ENCODE peak calls at places on chromosome 21, in nine cellular contexts. One of them, this sample, is unnamed.

GRCh38 chr21:41717573-41718330 is 49.1 kb downstream of the RIPK4 start:
- DNase-seq in prostate gland: no peak
- DNase-seq in suprapubic skin: no peak
- DNase-seq in stomach: no peak
- DNase-seq in endothelial cell of umbilical vein: no peak
- DNase-seq in K562: no peak
- DNase-seq in GM23338: no peak
- DNase-seq in sigmoid colon: no peak
- DNase-seq in spleen: no peak
- DNase-seq in this sample: no peak

GRCh38 chr21:28633803-28634572 is 358.7 kb downstream of the LTN1 start:
- DNase-seq in GM23338: no peak
- DNase-seq in spleen: no peak
- DNase-seq in K562: no peak
- DNase-seq in sigmoid colon: no peak
- DNase-seq in stomach: no peak
- DNase-seq in suprapubic skin: no peak
- DNase-seq in endothelial cell of umbilical vein: peak; percentile 94
- DNase-seq in prostate gland: no peak
- DNase-seq in this sample: no peak

GRCh38 chr21:15552914-15553491 is 176.8 kb upstream of the USP25 start:
- DNase-seq in stomach: no peak
- DNase-seq in sigmoid colon: no peak
- DNase-seq in endothelial cell of umbilical vein: no peak
- DNase-seq in prostate gland: no peak
- DNase-seq in GM23338: peak; percentile 45
- DNase-seq in suprapubic skin: no peak
- DNase-seq in K562: no peak
- DNase-seq in spleen: no peak
- DNase-seq in this sample: no peak

GRCh38 chr21:27511241-27511640 is 544.4 kb upstream of the ADAMTS5 start:
- DNase-seq in stomach: no peak
- DNase-seq in K562: no peak
- DNase-seq in endothelial cell of umbilical vein: no peak
- DNase-seq in GM23338: no peak
- DNase-seq in spleen: no peak
- DNase-seq in prostate gland: no peak
- DNase-seq in sigmoid colon: no peak
- DNase-seq in suprapubic skin: no peak
- DNase-seq in this sample: no peak

GRCh38 chr21:41709965-41710822 is 56.7 kb downstream of the RIPK4 start:
- DNase-seq in endothelial cell of umbilical vein: no peak
- DNase-seq in sigmoid colon: no peak
- DNase-seq in suprapubic skin: no peak
- DNase-seq in GM23338: no peak
- DNase-seq in stomach: peak; percentile 60
- DNase-seq in spleen: no peak
- DNase-seq in K562: no peak
- DNase-seq in prostate gland: no peak
- DNase-seq in this sample: no peak

GRCh38 chr21:46392921-46393320 is 65.8 kb upstream of the DIP2A start:
- DNase-seq in stomach: no peak
- DNase-seq in GM23338: no peak
- DNase-seq in sigmoid colon: peak; percentile 81
- DNase-seq in endothelial cell of umbilical vein: no peak
- DNase-seq in K562: no peak
- DNase-seq in suprapubic skin: no peak
- DNase-seq in spleen: no peak
- DNase-seq in prostate gland: no peak
- DNase-seq in this sample: peak; percentile 13

GRCh38 chr21:46195595-46196195 is 11.4 kb upstream of the SPATC1L start:
- DNase-seq in GM23338: no peak
- DNase-seq in suprapubic skin: peak; percentile 45
- DNase-seq in stomach: peak; percentile 13
- DNase-seq in endothelial cell of umbilical vein: no peak
- DNase-seq in spleen: no peak
- DNase-seq in prostate gland: no peak
- DNase-seq in sigmoid colon: peak; percentile 39
- DNase-seq in K562: no peak
- DNase-seq in this sample: no peak

GRCh38 chr21:23874271-23874670 is 1733.0 kb downstream of the MRPL39 start:
- DNase-seq in stomach: no peak
- DNase-seq in spleen: no peak
- DNase-seq in sigmoid colon: no peak
- DNase-seq in prostate gland: no peak
- DNase-seq in K562: no peak
- DNase-seq in endothelial cell of umbilical vein: no peak
- DNase-seq in GM23338: no peak
- DNase-seq in suprapubic skin: no peak
- DNase-seq in this sample: no peak

GRCh38 chr21:46189213-46189958 is 5.1 kb upstream of the SPATC1L start:
- DNase-seq in GM23338: no peak
- DNase-seq in K562: peak; percentile 63
- DNase-seq in endothelial cell of umbilical vein: peak; percentile 14
- DNase-seq in suprapubic skin: peak; percentile 69
- DNase-seq in sigmoid colon: peak; percentile 65
- DNase-seq in spleen: no peak
- DNase-seq in stomach: no peak
- DNase-seq in prostate gland: peak; percentile 62
- DNase-seq in this sample: no peak

GRCh38 chr21:40351006-40351405 is 483.8 kb downstream of the PCP4 start:
- DNase-seq in GM23338: no peak
- DNase-seq in spleen: no peak
- DNase-seq in endothelial cell of umbilical vein: no peak
- DNase-seq in stomach: no peak
- DNase-seq in prostate gland: peak; percentile 38
- DNase-seq in suprapubic skin: no peak
- DNase-seq in K562: no peak
- DNase-seq in sigmoid colon: no peak
- DNase-seq in this sample: no peak

GRCh38 chr21:16079830-16080229 is 350.0 kb downstream of the USP25 start:
- DNase-seq in prostate gland: peak; percentile 42
- DNase-seq in suprapubic skin: no peak
- DNase-seq in stomach: no peak
- DNase-seq in GM23338: no peak
- DNase-seq in endothelial cell of umbilical vein: no peak
- DNase-seq in K562: no peak
- DNase-seq in spleen: no peak
- DNase-seq in sigmoid colon: no peak
- DNase-seq in this sample: no peak

GRCh38 chr21:37896788-37897187 is 19.5 kb downstream of the KCNJ6 start:
- DNase-seq in suprapubic skin: no peak
- DNase-seq in endothelial cell of umbilical vein: no peak
- DNase-seq in prostate gland: no peak
- DNase-seq in stomach: no peak
- DNase-seq in spleen: no peak
- DNase-seq in K562: no peak
- DNase-seq in GM23338: no peak
- DNase-seq in sigmoid colon: no peak
- DNase-seq in this sample: no peak

GRCh38 chr21:46562472-46562871 is 42.4 kb downstream of the S100B start:
- DNase-seq in stomach: no peak
- DNase-seq in sigmoid colon: no peak
- DNase-seq in K562: peak; percentile 5
- DNase-seq in suprapubic skin: no peak
- DNase-seq in GM23338: no peak
- DNase-seq in endothelial cell of umbilical vein: no peak
- DNase-seq in spleen: no peak
- DNase-seq in prostate gland: no peak
- DNase-seq in this sample: no peak

GRCh38 chr21:14542638-14543037 is 3.5 kb downstream of the SAMSN1 start:
- DNase-seq in K562: no peak
- DNase-seq in suprapubic skin: no peak
- DNase-seq in stomach: no peak
- DNase-seq in sigmoid colon: no peak
- DNase-seq in GM23338: no peak
- DNase-seq in spleen: no peak
- DNase-seq in endothelial cell of umbilical vein: no peak
- DNase-seq in prostate gland: no peak
- DNase-seq in this sample: no peak

GRCh38 chr21:16709866-16710550 is 802.8 kb upstream of the CXADR start:
- DNase-seq in sigmoid colon: peak; percentile 71
- DNase-seq in spleen: no peak
- DNase-seq in prostate gland: no peak
- DNase-seq in GM23338: peak; percentile 30
- DNase-seq in stomach: no peak
- DNase-seq in K562: no peak
- DNase-seq in endothelial cell of umbilical vein: no peak
- DNase-seq in suprapubic skin: no peak
- DNase-seq in this sample: no peak

GRCh38 chr21:42308914-42309752 is 6.1 kb downstream of the TFF3 start:
- DNase-seq in K562: peak; percentile 39
- DNase-seq in prostate gland: no peak
- DNase-seq in spleen: no peak
- DNase-seq in stomach: peak; percentile 49
- DNase-seq in sigmoid colon: peak; percentile 14
- DNase-seq in endothelial cell of umbilical vein: no peak
- DNase-seq in GM23338: no peak
- DNase-seq in suprapubic skin: peak; percentile 56
- DNase-seq in this sample: no peak

DNA sequence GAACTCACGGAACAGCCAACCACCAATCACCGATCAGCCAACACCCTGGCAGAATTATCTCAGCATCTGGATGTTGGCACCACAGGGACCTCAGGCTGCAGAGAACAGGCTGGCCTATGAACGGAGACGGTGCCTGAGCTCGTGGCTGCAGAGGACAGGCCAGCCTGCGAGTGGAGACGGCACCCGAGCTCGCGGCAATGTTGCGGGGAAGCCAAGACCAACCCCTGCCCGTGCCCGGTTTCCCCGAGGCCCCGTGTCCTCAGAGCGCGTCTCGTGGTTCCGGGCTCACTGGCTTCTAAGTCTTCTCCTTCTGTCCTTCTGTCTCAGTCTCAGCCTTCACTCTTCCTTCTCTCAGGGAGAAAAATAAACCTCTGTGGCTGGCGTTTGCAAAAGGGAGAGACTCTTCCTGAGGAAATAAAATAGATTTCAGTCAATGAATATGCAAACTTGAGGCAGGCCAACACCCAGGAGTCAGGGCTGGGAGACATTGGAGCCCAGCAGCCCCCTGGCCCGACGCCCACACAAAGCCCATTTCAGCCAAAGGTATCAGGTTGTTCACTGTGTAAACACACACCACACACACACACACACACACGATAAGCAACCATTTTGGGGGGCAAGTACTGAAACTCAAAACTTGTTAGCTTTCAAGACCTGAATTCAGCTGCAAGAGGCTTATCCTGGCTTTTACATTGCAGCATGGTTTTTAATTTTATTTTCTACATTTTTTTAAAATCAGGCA is 67.7 kb downstream of the SIK1 start:
- DNase-seq in K562: no peak
- DNase-seq in sigmoid colon: no peak
- DNase-seq in spleen: no peak
- DNase-seq in stomach: no peak
- DNase-seq in suprapubic skin: no peak
- DNase-seq in prostate gland: no peak
- DNase-seq in GM23338: no peak
- DNase-seq in endothelial cell of umbilical vein: no peak
- DNase-seq in this sample: no peak
- H3K4me1 ChIP-seq in K562: no peaks in the 10 kb centered on the region
- H3K4me1 ChIP-seq in sigmoid colon: no peaks in the 10 kb centered on the region
- H3K4me1 ChIP-seq in spleen: peaks cover 27% of the 10 kb centered on the region
- H3K4me1 ChIP-seq in stomach: peaks cover 10% of the 10 kb centered on the region
- H3K4me1 ChIP-seq in suprapubic skin: peaks cover 52% of the 10 kb centered on the region
- H3K4me1 ChIP-seq in prostate gland: no peaks in the 10 kb centered on the region
- H3K4me1 ChIP-seq in GM23338: no peaks in the 10 kb centered on the region
- H3K4me1 ChIP-seq in endothelial cell of umbilical vein: peaks cover 8% of the 10 kb centered on the region
- H3K4me1 ChIP-seq in this sample: peaks cover 11% of the 10 kb centered on the region

DNA sequence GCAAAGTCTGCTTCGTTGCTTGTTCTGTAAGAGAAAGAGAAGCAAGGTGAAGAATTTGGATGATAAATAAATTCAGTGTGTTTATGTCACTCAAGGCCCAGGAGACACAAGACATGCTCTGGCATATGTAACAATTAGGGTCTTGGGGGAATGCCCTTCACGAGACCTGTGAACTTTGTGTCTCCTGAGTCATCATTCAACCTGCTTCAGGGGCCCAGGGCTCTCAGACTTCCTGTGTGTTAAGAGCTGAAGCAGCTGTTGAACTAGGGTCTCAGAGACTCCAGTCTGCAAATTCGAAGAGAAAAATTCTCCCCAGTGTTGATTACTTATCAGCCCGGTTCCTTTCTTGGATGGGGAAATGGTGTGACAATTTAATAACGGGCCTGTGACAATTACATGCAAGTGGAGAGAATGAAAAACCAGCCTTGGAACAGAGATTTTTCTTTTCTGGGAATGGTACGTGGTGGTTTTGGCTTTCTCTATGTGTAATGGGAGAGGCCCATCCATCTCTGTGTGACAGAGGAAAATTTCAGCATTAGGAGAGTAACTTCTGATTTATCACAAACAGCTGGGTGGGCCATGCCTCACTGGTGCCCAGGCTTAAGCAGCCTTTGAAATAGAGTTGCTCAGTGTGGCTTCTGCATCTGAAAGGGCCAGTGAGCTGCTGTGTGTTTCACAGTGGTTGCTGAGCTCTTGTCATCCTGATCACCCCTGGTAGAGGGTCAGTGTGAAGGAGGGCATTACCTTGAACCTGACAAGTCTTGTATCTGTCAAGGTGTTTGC is 22.4 kb downstream of the HUNK start:
- DNase-seq in stomach: no peak
- DNase-seq in GM23338: no peak
- DNase-seq in prostate gland: no peak
- DNase-seq in sigmoid colon: no peak
- DNase-seq in K562: no peak
- DNase-seq in suprapubic skin: peak; percentile 70
- DNase-seq in spleen: no peak
- DNase-seq in endothelial cell of umbilical vein: no peak
- DNase-seq in this sample: no peak
- TF ChIP-seq POLR2AphosphoS5 in stomach: no peak
- TF ChIP-seq POLR2AphosphoS5 in GM23338: no peak
- TF ChIP-seq POLR2AphosphoS5 in prostate gland: no peak
- TF ChIP-seq POLR2AphosphoS5 in sigmoid colon: no peak
- TF ChIP-seq POLR2AphosphoS5 in K562: no peak
- TF ChIP-seq POLR2AphosphoS5 in suprapubic skin: no peak
- TF ChIP-seq POLR2AphosphoS5 in spleen: no peak
- TF ChIP-seq POLR2AphosphoS5 in endothelial cell of umbilical vein: no peak
- TF ChIP-seq POLR2AphosphoS5 in this sample: no peak

DNA sequence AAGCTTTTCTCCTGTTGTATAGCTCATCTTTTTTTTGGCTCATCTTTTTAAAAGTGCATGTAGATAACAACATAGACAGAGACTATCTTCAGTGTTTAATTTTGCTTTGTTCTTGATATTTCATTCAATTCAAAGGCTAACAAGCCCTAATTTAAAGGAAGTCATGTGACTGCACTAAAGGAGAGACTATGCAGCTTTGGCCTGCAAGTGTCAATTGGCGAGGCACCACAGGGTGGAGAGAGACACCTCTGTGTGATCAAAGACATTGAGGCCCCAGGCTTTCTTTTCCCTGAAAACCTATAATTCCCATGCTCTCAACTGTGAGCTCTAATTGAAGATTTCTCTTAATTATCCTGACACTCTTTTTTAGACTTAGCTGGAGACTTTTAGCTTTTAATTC is 53.6 kb downstream of the CHODL start:
- DNase-seq in suprapubic skin: no peak
- DNase-seq in prostate gland: no peak
- DNase-seq in stomach: no peak
- DNase-seq in endothelial cell of umbilical vein: no peak
- DNase-seq in K562: no peak
- DNase-seq in sigmoid colon: no peak
- DNase-seq in GM23338: peak; percentile 52
- DNase-seq in spleen: no peak
- DNase-seq in this sample: no peak
- TF ChIP-seq CTCF in suprapubic skin: no peak
- TF ChIP-seq CTCF in prostate gland: no peak
- TF ChIP-seq CTCF in stomach: no peak
- TF ChIP-seq CTCF in endothelial cell of umbilical vein: no peak
- TF ChIP-seq CTCF in K562: no peak
- TF ChIP-seq CTCF in sigmoid colon: no peak
- TF ChIP-seq CTCF in GM23338: peak; percentile 54
- TF ChIP-seq CTCF in spleen: no peak
- TF ChIP-seq CTCF in this sample: no peak

GRCh38 chr21:35211767-35212166 is 162.7 kb upstream of the RUNX1 start:
- DNase-seq in GM23338: no peak
- DNase-seq in spleen: no peak
- DNase-seq in stomach: no peak
- DNase-seq in sigmoid colon: no peak
- DNase-seq in endothelial cell of umbilical vein: no peak
- DNase-seq in K562: no peak
- DNase-seq in suprapubic skin: no peak
- DNase-seq in prostate gland: no peak
- DNase-seq in this sample: no peak
- H3K4me1 ChIP-seq in GM23338: no peaks in the 10 kb centered on the region
- H3K4me1 ChIP-seq in spleen: no peaks in the 10 kb centered on the region
- H3K4me1 ChIP-seq in stomach: peaks cover 2% of the 10 kb centered on the region
- H3K4me1 ChIP-seq in sigmoid colon: no peaks in the 10 kb centered on the region
- H3K4me1 ChIP-seq in endothelial cell of umbilical vein: peaks cover 8% of the 10 kb centered on the region
- H3K4me1 ChIP-seq in K562: peaks cover 4% of the 10 kb centered on the region
- H3K4me1 ChIP-seq in suprapubic skin: peaks cover 12% of the 10 kb centered on the region
- H3K4me1 ChIP-seq in prostate gland: no peaks in the 10 kb centered on the region
- H3K4me1 ChIP-seq in this sample: no peaks in the 10 kb centered on the region